ENCODE peak calls at places on chromosomes 3 and 15, in seven cellular contexts. One of them, this sample, is unnamed.

GRCh38 chr3:119302697-119303630 is 8.8 kb downstream of the ARHGAP31 start:
- DNase-seq in sigmoid colon: no peak
- DNase-seq in K562: no peak
- DNase-seq in A549: no peak
- DNase-seq in ovary: no peak
- DNase-seq in tibial nerve: no peak
- DNase-seq in stomach: no peak
- DNase-seq in this sample: no peak

GRCh38 chr15:76533995-76534394 is 197.4 kb downstream of the ISL2 start:
- DNase-seq in sigmoid colon: no peak
- DNase-seq in A549: no peak
- DNase-seq in ovary: no peak
- DNase-seq in K562: no peak
- DNase-seq in stomach: no peak
- DNase-seq in tibial nerve: no peak
- DNase-seq in this sample: no peak

GRCh38 chr15:78056714-78057269 is 20.7 kb downstream of the TBC1D2B start:
- DNase-seq in sigmoid colon: no peak
- DNase-seq in A549: no peak
- DNase-seq in tibial nerve: no peak
- DNase-seq in ovary: no peak
- DNase-seq in K562: no peak
- DNase-seq in stomach: peak
- DNase-seq in this sample: no peak

GRCh38 chr3:58084166-58084565 is 75.9 kb downstream of the FLNB start:
- DNase-seq in tibial nerve: no peak
- DNase-seq in ovary: no peak
- DNase-seq in K562: peak
- DNase-seq in A549: no peak
- DNase-seq in sigmoid colon: no peak
- DNase-seq in stomach: no peak
- DNase-seq in this sample: no peak

GRCh38 chr15:96340611-96341464 is 10.3 kb downstream of the NR2F2 start:
- DNase-seq in K562: no peak
- DNase-seq in A549: peak
- DNase-seq in stomach: no peak
- DNase-seq in ovary: peak
- DNase-seq in sigmoid colon: peak
- DNase-seq in tibial nerve: no peak
- DNase-seq in this sample: peak

GRCh38 chr15:28886431-28887343 is 913 bp downstream of the APBA2 start:
- DNase-seq in ovary: no peak
- DNase-seq in K562: no peak
- DNase-seq in A549: no peak
- DNase-seq in stomach: no peak
- DNase-seq in tibial nerve: no peak
- DNase-seq in sigmoid colon: no peak
- DNase-seq in this sample: no peak

GRCh38 chr3:124999317-124999716 is 56.5 kb downstream of the HEG1 start:
- DNase-seq in tibial nerve: no peak
- DNase-seq in A549: no peak
- DNase-seq in sigmoid colon: no peak
- DNase-seq in K562: no peak
- DNase-seq in ovary: no peak
- DNase-seq in stomach: peak
- DNase-seq in this sample: no peak

GRCh38 chr3:129558772-129559564 is 16.0 kb downstream of the H1-8 start:
- DNase-seq in ovary: no peak
- DNase-seq in stomach: no peak
- DNase-seq in sigmoid colon: no peak
- DNase-seq in A549: peak
- DNase-seq in K562: peak
- DNase-seq in tibial nerve: no peak
- DNase-seq in this sample: no peak

GRCh38 chr15:40340038-40340739 is 550 bp downstream of the CCDC9B start:
- DNase-seq in stomach: peak
- DNase-seq in tibial nerve: no peak
- DNase-seq in ovary: peak
- DNase-seq in A549: peak
- DNase-seq in K562: no peak
- DNase-seq in sigmoid colon: peak
- DNase-seq in this sample: peak

GRCh38 chr15:52486003-52486996 is 42.4 kb downstream of the MYO5A start:
- DNase-seq in ovary: no peak
- DNase-seq in sigmoid colon: no peak
- DNase-seq in K562: no peak
- DNase-seq in stomach: no peak
- DNase-seq in tibial nerve: no peak
- DNase-seq in A549: no peak
- DNase-seq in this sample: no peak

GRCh38 chr3:110932515-110933095 is 139.0 kb upstream of the NECTIN3 start:
- DNase-seq in sigmoid colon: no peak
- DNase-seq in ovary: no peak
- DNase-seq in A549: peak
- DNase-seq in stomach: no peak
- DNase-seq in K562: no peak
- DNase-seq in tibial nerve: no peak
- DNase-seq in this sample: no peak

GRCh38 chr15:81760686-81761085 is 285.1 kb downstream of the MEX3B start:
- DNase-seq in A549: no peak
- DNase-seq in ovary: no peak
- DNase-seq in stomach: no peak
- DNase-seq in K562: no peak
- DNase-seq in tibial nerve: no peak
- DNase-seq in sigmoid colon: no peak
- DNase-seq in this sample: no peak

GRCh38 chr15:58932791-58933310 is 628 bp downstream of the SLTM start:
- DNase-seq in sigmoid colon: peak
- DNase-seq in stomach: peak
- DNase-seq in tibial nerve: no peak
- DNase-seq in ovary: no peak
- DNase-seq in A549: no peak
- DNase-seq in K562: peak
- DNase-seq in this sample: no peak

GRCh38 chr15:58934114-58934447 is 602 bp upstream of the SLTM start:
- DNase-seq in sigmoid colon: no peak
- DNase-seq in A549: no peak
- DNase-seq in stomach: no peak
- DNase-seq in K562: no peak
- DNase-seq in ovary: no peak
- DNase-seq in tibial nerve: no peak
- DNase-seq in this sample: no peak

GRCh38 chr15:58934521-58934920 is 1.0 kb upstream of the SLTM start:
- DNase-seq in A549: no peak
- DNase-seq in tibial nerve: no peak
- DNase-seq in K562: no peak
- DNase-seq in sigmoid colon: no peak
- DNase-seq in stomach: no peak
- DNase-seq in ovary: no peak
- DNase-seq in this sample: no peak

GRCh38 chr15:58931985-58932384 is 1.5 kb downstream of the SLTM start:
- DNase-seq in ovary: no peak
- DNase-seq in tibial nerve: no peak
- DNase-seq in A549: peak
- DNase-seq in K562: peak
- DNase-seq in stomach: peak
- DNase-seq in sigmoid colon: no peak
- DNase-seq in this sample: peak

GRCh38 chr15:58933311-58934113 is at the start of gene SLTM:
- DNase-seq in tibial nerve: peak
- DNase-seq in sigmoid colon: peak
- DNase-seq in K562: peak
- DNase-seq in A549: peak
- DNase-seq in stomach: peak
- DNase-seq in ovary: peak
- DNase-seq in this sample: peak
- TF ChIP-seq POLR2A in tibial nerve: peak
- TF ChIP-seq POLR2A in sigmoid colon: peak
- TF ChIP-seq POLR2A in K562: peak
- TF ChIP-seq POLR2A in A549: peak
- TF ChIP-seq POLR2A in stomach: no peak
- TF ChIP-seq POLR2A in ovary: peak
- TF ChIP-seq POLR2A in this sample: peak

GRCh38 chr3:103337179-103337845 is 902.5 kb downstream of the ZPLD1 start:
- DNase-seq in sigmoid colon: no peak
- DNase-seq in ovary: no peak
- DNase-seq in tibial nerve: no peak
- DNase-seq in A549: no peak
- DNase-seq in K562: no peak
- DNase-seq in stomach: no peak
- DNase-seq in this sample: no peak
- TF ChIP-seq EP300 in sigmoid colon: no peak
- TF ChIP-seq EP300 in ovary: no peak
- TF ChIP-seq EP300 in tibial nerve: no peak
- TF ChIP-seq EP300 in A549: no peak
- TF ChIP-seq EP300 in K562: no peak
- TF ChIP-seq EP300 in stomach: no peak
- TF ChIP-seq EP300 in this sample: no peak

DNA sequence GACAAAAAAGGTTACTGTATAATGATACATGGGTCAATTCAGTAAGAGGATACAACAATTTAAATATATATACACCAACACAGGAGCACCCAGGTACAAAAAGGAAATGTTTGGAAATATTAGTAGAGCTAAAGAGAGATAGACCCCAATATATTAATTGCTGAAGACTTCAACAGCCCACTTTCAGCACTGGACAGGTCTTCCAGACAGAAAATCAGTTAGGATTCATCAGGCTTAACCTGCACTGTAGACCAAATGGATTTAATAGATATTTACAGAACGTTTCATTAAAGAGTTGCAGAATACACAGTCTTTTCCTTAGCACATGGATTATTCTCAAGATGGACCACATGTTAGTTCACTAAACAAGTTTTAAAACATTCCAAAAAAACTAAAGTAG is 845.9 kb upstream of the GBE1 start:
- DNase-seq in K562: no peak
- DNase-seq in ovary: no peak
- DNase-seq in stomach: no peak
- DNase-seq in A549: no peak
- DNase-seq in tibial nerve: no peak
- DNase-seq in sigmoid colon: no peak
- DNase-seq in this sample: no peak
- TF ChIP-seq POLR2A in K562: no peak
- TF ChIP-seq POLR2A in ovary: no peak
- TF ChIP-seq POLR2A in stomach: no peak
- TF ChIP-seq POLR2A in A549: no peak
- TF ChIP-seq POLR2A in tibial nerve: no peak
- TF ChIP-seq POLR2A in sigmoid colon: no peak
- TF ChIP-seq POLR2A in this sample: no peak

GRCh38 chr3:29679967-29680366 is 399.1 kb downstream of the RBMS3 start:
- DNase-seq in ovary: no peak
- DNase-seq in tibial nerve: no peak
- DNase-seq in K562: no peak
- DNase-seq in sigmoid colon: no peak
- DNase-seq in A549: no peak
- DNase-seq in stomach: no peak
- DNase-seq in this sample: no peak
- TF ChIP-seq EP300 in ovary: no peak
- TF ChIP-seq EP300 in tibial nerve: no peak
- TF ChIP-seq EP300 in K562: no peak
- TF ChIP-seq EP300 in sigmoid colon: no peak
- TF ChIP-seq EP300 in A549: no peak
- TF ChIP-seq EP300 in stomach: no peak
- TF ChIP-seq EP300 in this sample: no peak

DNA sequence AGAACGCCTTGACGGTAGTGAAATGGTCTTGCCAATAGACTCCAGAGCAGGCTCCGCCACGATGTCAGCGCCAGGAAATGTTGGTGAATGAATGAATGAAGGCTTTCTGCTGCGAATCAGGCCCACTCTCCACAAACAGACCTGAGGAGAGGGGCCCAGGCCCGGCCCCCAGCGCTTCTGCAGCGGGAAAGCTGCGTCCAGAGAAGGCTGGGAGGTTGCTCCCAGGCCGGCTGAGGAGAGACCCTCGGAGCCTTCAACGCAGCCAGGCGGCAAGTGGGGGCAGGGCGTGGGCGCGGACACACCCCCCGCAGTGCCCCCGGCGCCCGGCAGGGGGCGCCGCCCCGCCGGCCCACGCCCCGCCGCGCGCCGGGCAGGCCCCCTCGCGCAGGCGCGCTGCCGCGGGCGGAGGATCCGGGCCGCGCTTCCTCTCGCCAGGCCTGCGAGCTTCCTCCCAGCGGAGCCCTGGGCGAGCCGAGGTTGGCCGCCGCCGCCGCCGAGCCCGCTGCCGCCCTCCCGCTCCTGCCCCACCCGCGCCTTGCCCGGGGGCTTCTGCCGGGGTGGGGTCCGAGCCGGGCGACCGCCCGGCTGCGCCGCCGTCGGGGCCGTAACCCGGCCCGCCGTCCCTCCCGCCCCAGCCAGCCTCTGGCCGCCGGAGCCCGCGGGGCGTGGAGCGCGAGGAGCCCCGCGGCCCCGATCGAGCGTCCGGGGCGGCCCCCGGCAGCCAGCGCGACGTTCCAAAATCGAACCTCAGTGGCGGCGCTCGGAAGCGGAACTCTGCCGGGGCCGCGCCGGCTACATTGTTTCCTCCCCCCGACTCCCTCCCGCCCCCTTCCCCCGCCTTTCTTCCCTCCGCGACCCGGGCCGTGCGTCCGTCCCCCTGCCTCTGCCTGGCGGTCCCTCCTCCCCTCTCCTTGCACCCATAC is at the start of gene CSK:
- DNase-seq in sigmoid colon: peak
- DNase-seq in tibial nerve: peak
- DNase-seq in stomach: peak
- DNase-seq in ovary: peak
- DNase-seq in K562: peak
- DNase-seq in A549: peak
- DNase-seq in this sample: peak
- TF ChIP-seq POLR2A in sigmoid colon: no peak
- TF ChIP-seq POLR2A in tibial nerve: no peak
- TF ChIP-seq POLR2A in stomach: no peak
- TF ChIP-seq POLR2A in ovary: peak
- TF ChIP-seq POLR2A in K562: no peak
- TF ChIP-seq POLR2A in A549: peak
- TF ChIP-seq POLR2A in this sample: no peak

DNA sequence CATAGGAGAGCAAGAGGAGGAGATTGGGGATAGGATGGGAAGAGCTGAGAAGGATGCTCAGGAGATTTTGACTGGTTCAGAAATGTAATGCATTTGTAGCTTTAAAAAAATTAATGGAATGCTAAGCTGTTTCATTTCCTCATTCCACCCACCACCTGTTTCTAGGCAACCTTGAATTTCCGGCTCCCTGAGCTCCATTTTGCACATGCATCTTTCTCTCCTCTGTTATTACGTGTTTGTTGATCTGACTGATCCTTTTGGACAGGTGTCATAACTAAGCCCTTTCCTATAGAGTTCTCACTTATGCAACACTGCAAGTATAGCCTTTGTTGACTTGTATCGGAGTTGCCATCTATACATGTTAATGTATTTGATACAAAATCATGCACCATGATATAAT is 4.3 kb downstream of the TMPRSS7 start:
- DNase-seq in sigmoid colon: no peak
- DNase-seq in tibial nerve: no peak
- DNase-seq in A549: peak
- DNase-seq in stomach: no peak
- DNase-seq in ovary: no peak
- DNase-seq in K562: no peak
- DNase-seq in this sample: no peak
- TF ChIP-seq EP300 in sigmoid colon: no peak
- TF ChIP-seq EP300 in tibial nerve: no peak
- TF ChIP-seq EP300 in A549: no peak
- TF ChIP-seq EP300 in stomach: no peak
- TF ChIP-seq EP300 in ovary: no peak
- TF ChIP-seq EP300 in K562: no peak
- TF ChIP-seq EP300 in this sample: no peak

GRCh38 chr15:58332676-58333400 is 99.0 kb upstream of the LIPC start:
- DNase-seq in tibial nerve: no peak
- DNase-seq in sigmoid colon: no peak
- DNase-seq in K562: peak
- DNase-seq in stomach: no peak
- DNase-seq in A549: peak
- DNase-seq in ovary: no peak
- DNase-seq in this sample: no peak
- TF ChIP-seq POLR2A in tibial nerve: no peak
- TF ChIP-seq POLR2A in sigmoid colon: no peak
- TF ChIP-seq POLR2A in K562: no peak
- TF ChIP-seq POLR2A in stomach: no peak
- TF ChIP-seq POLR2A in A549: no peak
- TF ChIP-seq POLR2A in ovary: no peak
- TF ChIP-seq POLR2A in this sample: no peak

This sample was measured in transverse colon.